ENCODE peak calls at places on chromosomes 12 and 14, in nine cellular contexts. J is kidney tubule cell; P is HFFc6; C is caudate nucleus; H is dermis blood vessel endothelial cell; D is stomach; Z is activated CD4-positive, alpha-beta T cell treated with anti-CD3 and anti-CD28 coated beads, Interleukin-2, amount 50 U/mL, for 4 hours; A is MCF 10A; U is iris pigment epithelial cell. M is an unnamed sample.

GRCh38 chr12:52149182-52149641 is 42.6 kb downstream of the KRT80 start:
- DNase-seq in J (no peak), P (no peak), C (no peak), H (no peak), D (no peak), Z (no peak), A (no peak), U (no peak), M (no peak)

GRCh38 chr12:6072302-6072752 is 52.1 kb downstream of the VWF start:
- DNase-seq in J (peak), P (peak), C (no peak), H (peak), D (no peak), Z (no peak), A (peak), U (peak), M (no peak)

GRCh38 chr12:7078163-7078562 is 14.1 kb downstream of the C1R start:
- DNase-seq in J (no peak), P (no peak), C (no peak), H (no peak), D (no peak), Z (no peak), A (no peak), U (no peak), M (no peak)

GRCh38 chr12:5571115-5571514 is 139.2 kb downstream of the NTF3 start:
- DNase-seq in J (no peak), P (no peak), C (no peak), H (no peak), D (no peak), Z (no peak), A (no peak), U (no peak), M (no peak)

GRCh38 chr12:26845057-26845666 is 12.2 kb upstream of the ITPR2 start:
- DNase-seq in J (peak), P (peak), C (peak), H (peak), D (peak), Z (peak), A (peak), U (peak), M (peak)

GRCh38 chr12:107491856-107492255 is 193.7 kb upstream of the PWP1 start:
- DNase-seq in J (no peak), P (no peak), C (no peak), H (no peak), D (no peak), Z (no peak), A (no peak), U (peak), M (no peak)

GRCh38 chr12:20646239-20646827 is 48.8 kb upstream of the SLCO1C1 start:
- DNase-seq in J (peak), P (peak), C (no peak), H (peak), D (no peak), Z (no peak), A (peak), U (peak), M (no peak)

GRCh38 chr12:34306133-34306830 is 284.0 kb downstream of the ALG10 start:
- DNase-seq in J (no peak), P (no peak), C (no peak), H (no peak), D (no peak), Z (no peak), A (no peak), U (no peak), M (no peak)

GRCh38 chr12:129675947-129676346 is 227.9 kb downstream of the TMEM132D start:
- DNase-seq in J (no peak), P (no peak), C (no peak), H (no peak), D (no peak), Z (no peak), A (no peak), U (no peak), M (no peak)

GRCh38 chr12:56224954-56225353 is 812 bp downstream of the NABP2 start:
- DNase-seq in J (no peak), P (no peak), C (no peak), H (no peak), D (no peak), Z (no peak), A (no peak), U (no peak), M (no peak)

GRCh38 chr12:2390133-2390532 is 337.3 kb downstream of the CACNA1C start:
- DNase-seq in J (no peak), P (peak), C (no peak), H (no peak), D (no peak), Z (no peak), A (peak), U (no peak), M (no peak)

GRCh38 chr12:115866909-115867525 is 410.5 kb downstream of the MED13L start:
- DNase-seq in J (no peak), P (no peak), C (no peak), H (no peak), D (no peak), Z (no peak), A (no peak), U (no peak), M (no peak)

GRCh38 chr14:92531151-92531873 is 17.7 kb downstream of the RIN3 start:
- DNase-seq in J (no peak), P (no peak), C (no peak), H (peak), D (no peak), Z (peak), A (no peak), U (no peak), M (peak)

GRCh38 chr14:26730929-26731618 is 133.2 kb upstream of the NOVA1 start:
- DNase-seq in J (peak), P (no peak), C (no peak), H (no peak), D (no peak), Z (no peak), A (peak), U (peak), M (no peak)

GRCh38 chr12:57234571-57235011 is 5.1 kb downstream of the SHMT2 start:
- DNase-seq in J (no peak), P (no peak), C (no peak), H (no peak), D (no peak), Z (no peak), A (no peak), U (no peak), M (no peak)

GRCh38 chr12:91574391-91574790 is 391.8 kb upstream of the DCN start:
- DNase-seq in J (peak), P (no peak), C (no peak), H (no peak), D (no peak), Z (no peak), A (no peak), U (no peak), M (no peak)

GRCh38 chr12:666766-667308 is 3.6 kb upstream of the NINJ2 start:
- DNase-seq in J (no peak), P (peak), C (no peak), H (peak), D (no peak), Z (no peak), A (peak), U (peak), M (no peak)

GRCh38 chr14:89425931-89426330 is 8.9 kb upstream of the FOXN3 start:
- DNase-seq in J (peak), P (peak), C (no peak), H (peak), D (no peak), Z (no peak), A (peak), U (peak), M (peak)

GRCh38 chr14:89330236-89331002 is 86.6 kb downstream of the FOXN3 start:
- DNase-seq in J (no peak), P (peak), C (no peak), H (no peak), D (no peak), Z (no peak), A (no peak), U (peak), M (peak)

GRCh38 chr12:100031821-100032220 is 47.1 kb upstream of the ANKS1B start:
- DNase-seq in J (no peak), P (no peak), C (no peak), H (no peak), D (no peak), Z (no peak), A (no peak), U (no peak), M (no peak)

GRCh38 chr14:105030836-105031396 is 10.0 kb upstream of the CDCA4 start:
- DNase-seq in J (no peak), P (no peak), C (no peak), H (no peak), D (no peak), Z (no peak), A (no peak), U (no peak), M (no peak)

M was measured in Peyer's patch.